ENCODE peak calls at places on chromosomes 2 and 18, in ten cellular contexts. E is GM04504; X is EL; I is RPMI8226; P is mesothelial cell of epicardium; B is activated CD4-positive, alpha-beta T cell treated with anti-CD3 and anti-CD28 coated beads, Interleukin-2, amount 50 U/mL, for 1 hour; S is dorsolateral prefrontal cortex; D is T-helper 17 cell; R is non-pigmented ciliary epithelial cell; Z is stromal cell of bone marrow. A is an unnamed sample.

GRCh38 chr2:95320344-95320712 is 23.2 kb downstream of the KCNIP3 start:
- DNase-seq in E (no peak), X (no peak), I (no peak), P (no peak), B (no peak), S (no peak), D (no peak), R (no peak), Z (no peak), A (no peak)

GRCh38 chr18:13261658-13262357 is 43.2 kb downstream of the LDLRAD4 start:
- DNase-seq in E (no peak), X (no peak), I (peak), P (no peak), B (no peak), S (no peak), D (no peak), R (no peak), Z (no peak), A (no peak)

GRCh38 chr18:77061946-77062517 is 70.6 kb downstream of the MBP start:
- DNase-seq in E (no peak), X (no peak), I (peak), P (no peak), B (no peak), S (no peak), D (no peak), R (no peak), Z (no peak), A (peak)

GRCh38 chr2:100703213-100703612 is 116.7 kb upstream of the NPAS2 start:
- DNase-seq in E (peak), X (peak), I (no peak), P (no peak), B (no peak), S (no peak), D (no peak), R (no peak), Z (peak), A (no peak)

GRCh38 chr2:212037062-212037461 is 501.5 kb downstream of the ERBB4 start:
- DNase-seq in E (no peak), X (no peak), I (no peak), P (no peak), B (no peak), S (no peak), D (no peak), R (no peak), Z (no peak), A (no peak)

GRCh38 chr2:190972846-190973245 is 41.1 kb downstream of the STAT1 start:
- DNase-seq in E (peak), X (no peak), I (no peak), P (no peak), B (no peak), S (no peak), D (no peak), R (no peak), Z (no peak), A (no peak)

GRCh38 chr2:204260162-204260877 is 285.0 kb upstream of the PARD3B start:
- DNase-seq in E (peak), X (peak), I (peak), P (peak), B (peak), S (peak), D (no peak), R (peak), Z (peak), A (peak)

GRCh38 chr2:130729311-130730299 is 735 bp downstream of the GPR148 start:
- DNase-seq in E (no peak), X (no peak), I (no peak), P (no peak), B (no peak), S (peak), D (no peak), R (no peak), Z (no peak), A (no peak)

GRCh38 chr2:238939074-238939473 is 91.2 kb downstream of the TWIST2 start:
- DNase-seq in E (peak), X (no peak), I (no peak), P (no peak), B (no peak), S (no peak), D (no peak), R (no peak), Z (no peak), A (no peak)

GRCh38 chr18:58669731-58670379 is 1.4 kb upstream of the MALT1 start:
- DNase-seq in E (no peak), X (peak), I (no peak), P (no peak), B (no peak), S (no peak), D (no peak), R (no peak), Z (no peak), A (no peak)

GRCh38 chr2:10039658-10040410 is 3.5 kb upstream of the KLF11 start:
- DNase-seq in E (no peak), X (no peak), I (no peak), P (peak), B (no peak), S (peak), D (no peak), R (no peak), Z (peak), A (no peak)

GRCh38 chr2:67516899-67517530 is 119.9 kb downstream of the ETAA1 start:
- DNase-seq in E (peak), X (no peak), I (no peak), P (no peak), B (no peak), S (no peak), D (no peak), R (peak), Z (peak), A (no peak)

GRCh38 chr2:198141726-198142125 is 337.3 kb downstream of the PLCL1 start:
- DNase-seq in E (no peak), X (no peak), I (no peak), P (no peak), B (no peak), S (no peak), D (no peak), R (no peak), Z (no peak), A (no peak)

GRCh38 chr18:10124071-10124470 is 210.3 kb downstream of the VAPA start:
- DNase-seq in E (no peak), X (no peak), I (no peak), P (no peak), B (no peak), S (no peak), D (no peak), R (no peak), Z (no peak), A (no peak)